ENCODE peak calls at places on chromosome 5, in six cellular contexts. W, M, S, E, T and K are unnamed samples.

GRCh38 chr5:147482426-147483196 is 27.3 kb downstream of the DPYSL3 start:
- DNase-seq in W (no peak), M (no peak), S (no peak), E (peak), T (no peak), K (no peak)

GRCh38 chr5:53211799-53212198 is 102.2 kb upstream of the MOCS2 start:
- DNase-seq in W (peak), M (no peak), S (peak), E (peak), T (peak), K (no peak)

GRCh38 chr5:21087766-21088165 is 1099.8 kb upstream of the CDH18 start:
- DNase-seq in W (no peak), M (no peak), S (no peak), E (no peak), T (no peak), K (no peak)

GRCh38 chr5:39266442-39266841 is 47.1 kb upstream of the FYB1 start:
- DNase-seq in W (peak), M (no peak), S (no peak), E (no peak), T (no peak), K (no peak)

GRCh38 chr5:162786234-162786633 is 651.2 kb upstream of the CCNG1 start:
- DNase-seq in W (no peak), M (no peak), S (no peak), E (no peak), T (no peak), K (no peak)

GRCh38 chr5:74766348-74766886 is 500 bp downstream of the GFM2 start:
- DNase-seq in W (peak), M (peak), S (peak), E (peak), T (peak), K (no peak)

GRCh38 chr5:107112207-107112606 is 558.5 kb downstream of the EFNA5 start:
- DNase-seq in W (no peak), M (no peak), S (no peak), E (no peak), T (no peak), K (no peak)

GRCh38 chr5:135007305-135007704 is 26.7 kb downstream of the PITX1 start:
- DNase-seq in W (no peak), M (no peak), S (no peak), E (no peak), T (no peak), K (peak)

GRCh38 chr5:56039985-56040384 is 45.2 kb upstream of the IL6ST start:
- DNase-seq in W (peak), M (no peak), S (peak), E (peak), T (no peak), K (no peak)

GRCh38 chr5:14100281-14100680 is 42.9 kb upstream of the TRIO start:
- DNase-seq in W (no peak), M (no peak), S (no peak), E (no peak), T (no peak), K (no peak)

GRCh38 chr5:132233811-132234683 is 6.4 kb upstream of the P4HA2 start:
- DNase-seq in W (no peak), M (no peak), S (no peak), E (no peak), T (peak), K (peak)

GRCh38 chr5:142512041-142512679 is 173.7 kb downstream of the FGF1 start:
- DNase-seq in W (peak), M (no peak), S (no peak), E (no peak), T (no peak), K (no peak)

GRCh38 chr5:141564216-141564692 is 54.5 kb downstream of the DIAPH1 start:
- DNase-seq in W (peak), M (peak), S (peak), E (peak), T (peak), K (peak)

GRCh38 chr5:178650214-178650613 is 23.4 kb upstream of the CLK4 start:
- DNase-seq in W (no peak), M (no peak), S (no peak), E (no peak), T (no peak), K (no peak)

GRCh38 chr5:42586625-42587024 is 163.4 kb downstream of the GHR start:
- DNase-seq in W (no peak), M (no peak), S (no peak), E (no peak), T (no peak), K (no peak)

GRCh38 chr5:69238760-69239251 is 4.1 kb downstream of the CDK7 start:
- DNase-seq in W (peak), M (no peak), S (peak), E (peak), T (peak), K (no peak)

DNA sequence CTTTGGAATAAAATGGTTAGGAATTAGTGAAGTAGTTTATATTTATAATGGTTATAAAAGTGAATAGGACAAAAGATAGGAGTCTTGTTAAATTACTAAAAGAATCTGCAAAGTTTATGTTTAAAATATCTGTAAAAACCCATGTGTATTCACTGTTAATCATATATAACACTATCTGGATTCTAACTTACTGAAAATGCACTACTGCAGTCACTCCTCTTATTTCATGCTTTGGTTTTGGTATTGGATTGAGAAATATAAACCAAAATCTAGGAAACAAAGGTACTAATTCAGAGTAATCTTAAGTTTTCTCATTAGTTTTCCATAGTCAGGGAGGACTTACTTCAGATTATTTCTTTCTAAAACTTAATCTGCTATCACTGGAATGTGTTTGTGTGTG is 49.5 kb downstream of the ST8SIA4 start:
- DNase-seq in W (no peak), M (no peak), S (no peak), E (no peak), T (no peak), K (no peak)
- H3K27ac ChIP-seq in W (no peak), M (no peak), S (no peak), E (no peak), T (no peak), K (no peak)

GRCh38 chr5:1187950-1188334 is 13.5 kb upstream of the SLC6A19 start:
- DNase-seq in W (no peak), M (no peak), S (no peak), E (no peak), T (no peak), K (no peak)

GRCh38 chr5:1185652-1186350 is 15.6 kb upstream of the SLC6A19 start:
- DNase-seq in W (no peak), M (no peak), S (no peak), E (no peak), T (no peak), K (no peak)

GRCh38 chr5:1186351-1187233 is 14.8 kb upstream of the SLC6A19 start:
- DNase-seq in W (no peak), M (no peak), S (no peak), E (no peak), T (no peak), K (no peak)

GRCh38 chr5:1188464-1188863 is 12.9 kb upstream of the SLC6A19 start:
- DNase-seq in W (no peak), M (no peak), S (no peak), E (no peak), T (no peak), K (no peak)

GRCh38 chr5:1187234-1187949 is 14.0 kb upstream of the SLC6A19 start:
- DNase-seq in W (no peak), M (no peak), S (no peak), E (no peak), T (no peak), K (no peak)
- H3K4me3 ChIP-seq in W (no peak), M (no peak), S (no peak), E (no peak), T (no peak), K (no peak)

GRCh38 chr5:124867064-124867707 is 120.7 kb upstream of the ZNF608 start:
- DNase-seq in W (peak), M (no peak), S (peak), E (no peak), T (peak), K (no peak)
- H3K9ac ChIP-seq in W (no peak), M (peak), S (peak), E (no peak), T (no peak), K (no peak)

GRCh38 chr5:168592014-168592368 is 12.8 kb upstream of the PANK3 start:
- DNase-seq in W (peak), M (no peak), S (peak), E (no peak), T (peak), K (peak)

GRCh38 chr5:168596927-168597326 is 17.8 kb upstream of the PANK3 start:
- DNase-seq in W (no peak), M (no peak), S (no peak), E (no peak), T (no peak), K (no peak)

GRCh38 chr5:168587987-168588386 is 8.8 kb upstream of the PANK3 start:
- DNase-seq in W (no peak), M (no peak), S (no peak), E (no peak), T (no peak), K (no peak)

GRCh38 chr5:168590666-168591065 is 11.5 kb upstream of the PANK3 start:
- DNase-seq in W (no peak), M (no peak), S (no peak), E (no peak), T (no peak), K (peak)

GRCh38 chr5:168591302-168592013 is 12.3 kb upstream of the PANK3 start:
- DNase-seq in W (no peak), M (no peak), S (no peak), E (no peak), T (no peak), K (peak)
- H3K27ac ChIP-seq in W (no peak), M (no peak), S (no peak), E (no peak), T (no peak), K (no peak)

DNA sequence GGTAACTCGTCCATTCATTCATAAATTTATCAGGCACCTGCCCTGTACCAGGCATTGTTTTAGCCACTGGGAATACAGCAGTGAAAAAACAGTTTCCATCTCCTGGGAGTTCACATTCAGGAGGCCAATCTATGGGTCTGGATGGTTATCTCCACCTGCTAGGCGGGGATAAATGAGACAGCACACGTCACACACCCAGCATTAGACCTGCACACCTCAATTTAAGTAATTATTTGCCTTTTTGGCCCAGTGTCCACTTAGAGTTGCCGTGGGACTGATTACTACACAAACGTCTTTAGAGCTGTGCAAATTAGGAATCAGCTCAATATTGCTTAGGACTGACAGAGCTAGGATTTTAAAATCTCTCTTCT is 46.1 kb downstream of the STK10 start:
- DNase-seq in W (no peak), M (no peak), S (no peak), E (no peak), T (no peak), K (no peak)
- H3K4me3 ChIP-seq in W (no peak), M (no peak), S (no peak), E (no peak), T (no peak), K (no peak)

DNA sequence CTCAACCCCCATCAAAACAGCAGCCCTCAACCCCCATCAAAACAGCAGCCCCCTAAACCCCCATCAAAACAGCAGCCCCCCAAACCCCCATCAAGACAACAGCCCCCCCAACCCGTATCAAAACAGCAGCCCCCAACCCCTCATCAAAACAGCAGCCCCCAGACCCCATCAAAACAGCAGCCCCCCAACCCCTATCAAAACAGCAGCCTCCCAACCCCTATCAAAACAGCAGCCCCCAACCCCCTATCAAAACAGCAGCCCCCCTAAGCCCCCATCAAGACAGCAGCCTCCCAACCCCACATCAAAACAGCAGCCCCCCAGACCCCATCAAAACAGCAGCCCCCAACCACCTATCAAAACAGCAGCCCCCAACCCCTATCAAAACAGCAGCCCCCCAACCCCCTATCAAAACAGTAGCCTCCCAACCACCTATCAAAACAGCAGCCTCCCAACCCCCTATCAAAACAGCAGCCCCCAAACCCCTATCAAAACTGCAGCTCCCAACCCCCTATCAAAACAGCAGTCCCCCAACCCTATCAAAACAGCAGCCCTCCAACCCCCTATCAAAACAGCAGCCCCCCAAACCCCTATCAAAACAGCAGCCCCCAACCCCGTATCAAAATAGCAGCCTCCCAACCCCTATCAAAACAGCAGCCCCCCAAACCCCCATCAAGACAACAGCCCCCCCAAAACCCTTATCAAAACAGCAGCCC is 1.2 kb downstream of the TPPP start:
- DNase-seq in W (no peak), M (no peak), S (no peak), E (no peak), T (no peak), K (peak)
- H3K9ac ChIP-seq in W (no peak), M (no peak), S (no peak), E (no peak), T (no peak), K (no peak)

GRCh38 chr5:81632679-81633078 is 118.2 kb downstream of the SSBP2 start:
- DNase-seq in W (no peak), M (no peak), S (no peak), E (no peak), T (no peak), K (no peak)

GRCh38 chr5:81626524-81626923 is 124.4 kb downstream of the SSBP2 start:
- DNase-seq in W (peak), M (no peak), S (peak), E (peak), T (peak), K (no peak)

GRCh38 chr5:81631124-81631523 is 119.8 kb downstream of the SSBP2 start:
- DNase-seq in W (no peak), M (peak), S (no peak), E (no peak), T (peak), K (no peak)

GRCh38 chr5:81630721-81631120 is 120.2 kb downstream of the SSBP2 start:
- DNase-seq in W (no peak), M (no peak), S (no peak), E (no peak), T (no peak), K (no peak)

DNA sequence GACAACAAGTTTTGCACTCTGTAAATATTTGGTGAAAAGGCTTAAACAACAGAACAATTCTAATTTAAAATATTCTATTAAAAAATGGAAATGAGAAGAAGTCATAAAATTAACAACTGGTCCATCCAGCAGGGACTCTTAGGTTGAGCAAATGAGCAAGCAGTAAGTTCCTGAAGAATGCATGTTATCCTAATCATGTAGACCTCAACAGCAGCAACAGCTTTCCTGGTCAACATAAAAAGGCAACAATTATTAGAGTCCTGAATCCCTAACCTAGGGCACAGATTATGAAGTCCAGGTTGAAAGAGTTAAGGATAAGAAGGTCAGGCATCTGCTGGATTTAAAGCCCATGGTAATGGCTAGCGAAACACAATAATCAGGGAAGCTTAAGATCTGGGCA is 120.9 kb downstream of the SSBP2 start:
- DNase-seq in W (peak), M (no peak), S (no peak), E (no peak), T (no peak), K (no peak)
- H3K27ac ChIP-seq in W (no peak), M (peak), S (no peak), E (no peak), T (no peak), K (no peak)

DNA sequence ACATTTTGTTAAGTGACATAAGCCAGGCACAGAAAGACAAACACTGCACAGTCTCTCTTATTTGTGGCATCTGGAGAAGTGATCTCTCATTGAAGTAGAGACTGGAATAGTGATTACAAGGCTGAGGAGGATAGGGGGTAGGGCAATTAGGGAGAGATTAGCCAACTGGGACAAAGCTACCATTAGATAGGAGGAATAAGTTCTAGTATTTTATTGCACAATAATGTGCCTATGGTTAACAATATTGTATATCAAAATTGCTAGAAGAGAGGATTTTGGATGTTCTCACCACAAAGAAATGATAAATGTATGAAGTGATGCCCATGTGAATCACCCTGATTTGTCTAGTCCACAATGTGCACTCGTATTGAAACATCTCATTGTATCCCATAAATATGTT is 281.8 kb downstream of the MTRR start:
- DNase-seq in W (no peak), M (no peak), S (no peak), E (no peak), T (no peak), K (no peak)
- H3K4me3 ChIP-seq in W (no peak), M (no peak), S (no peak), E (no peak), T (no peak), K (no peak)

GRCh38 chr5:124665625-124666024 is 80.8 kb downstream of the ZNF608 start:
- DNase-seq in W (no peak), M (no peak), S (no peak), E (no peak), T (no peak), K (no peak)
- H3K9ac ChIP-seq in W (no peak), M (no peak), S (no peak), E (no peak), T (no peak), K (no peak)

GRCh38 chr5:1003296-1003937 is 5.2 kb upstream of the NKD2 start:
- DNase-seq in W (no peak), M (no peak), S (no peak), E (no peak), T (peak), K (no peak)
- H3K27ac ChIP-seq in W (no peak), M (no peak), S (no peak), E (no peak), T (no peak), K (no peak)